ENCODE peak calls at places on chromosomes 5 and 9, in six cellular contexts. One of them, this sample, is unnamed.

GRCh38 chr9:72396247-72397091 is 31.5 kb upstream of the ZFAND5 start:
- DNase-seq in brain microvascular endothelial cell: no peak
- DNase-seq in stomach: no peak
- DNase-seq in OCI-LY7: no peak
- DNase-seq in GM23338: no peak
- DNase-seq in upper lobe of right lung: no peak
- DNase-seq in this sample: no peak

GRCh38 chr9:96725576-96725975 is 52.3 kb downstream of the ZNF510 start:
- DNase-seq in stomach: no peak
- DNase-seq in brain microvascular endothelial cell: no peak
- DNase-seq in GM23338: no peak
- DNase-seq in upper lobe of right lung: no peak
- DNase-seq in OCI-LY7: no peak
- DNase-seq in this sample: no peak

GRCh38 chr9:130997925-130998595 is 10.9 kb upstream of the LAMC3 start:
- DNase-seq in upper lobe of right lung: peak; percentile 76
- DNase-seq in OCI-LY7: peak; percentile 44
- DNase-seq in brain microvascular endothelial cell: peak; percentile 54
- DNase-seq in GM23338: peak; percentile 95
- DNase-seq in stomach: peak; percentile 48
- DNase-seq in this sample: peak; percentile 33

GRCh38 chr5:167671176-167671575 is 620.3 kb upstream of the WWC1 start:
- DNase-seq in brain microvascular endothelial cell: no peak
- DNase-seq in stomach: no peak
- DNase-seq in GM23338: no peak
- DNase-seq in upper lobe of right lung: no peak
- DNase-seq in OCI-LY7: no peak
- DNase-seq in this sample: no peak

GRCh38 chr5:153753645-153754432 is 263.4 kb downstream of the GRIA1 start:
- DNase-seq in brain microvascular endothelial cell: no peak
- DNase-seq in OCI-LY7: no peak
- DNase-seq in GM23338: peak; percentile 1
- DNase-seq in stomach: no peak
- DNase-seq in upper lobe of right lung: no peak
- DNase-seq in this sample: no peak

GRCh38 chr5:154966081-154966841 is 25.4 kb downstream of the MRPL22 start:
- DNase-seq in OCI-LY7: no peak
- DNase-seq in upper lobe of right lung: no peak
- DNase-seq in stomach: no peak
- DNase-seq in GM23338: no peak
- DNase-seq in brain microvascular endothelial cell: no peak
- DNase-seq in this sample: no peak

GRCh38 chr5:153565822-153566221 is 75.4 kb downstream of the GRIA1 start:
- DNase-seq in brain microvascular endothelial cell: peak; percentile 52
- DNase-seq in stomach: no peak
- DNase-seq in upper lobe of right lung: no peak
- DNase-seq in OCI-LY7: no peak
- DNase-seq in GM23338: no peak
- DNase-seq in this sample: no peak

GRCh38 chr5:58582004-58582403 is 871 bp upstream of the RAB3C start:
- DNase-seq in OCI-LY7: no peak
- DNase-seq in GM23338: peak; percentile 62
- DNase-seq in upper lobe of right lung: peak; percentile 63
- DNase-seq in stomach: no peak
- DNase-seq in brain microvascular endothelial cell: no peak
- DNase-seq in this sample: peak; percentile 70

GRCh38 chr5:171422495-171422894 is 3.0 kb downstream of the FGF18 start:
- DNase-seq in OCI-LY7: no peak
- DNase-seq in GM23338: no peak
- DNase-seq in brain microvascular endothelial cell: no peak
- DNase-seq in stomach: peak; percentile 14
- DNase-seq in upper lobe of right lung: no peak
- DNase-seq in this sample: no peak

GRCh38 chr5:68431181-68431580 is 215.6 kb downstream of the PIK3R1 start:
- DNase-seq in upper lobe of right lung: no peak
- DNase-seq in stomach: no peak
- DNase-seq in GM23338: no peak
- DNase-seq in brain microvascular endothelial cell: no peak
- DNase-seq in OCI-LY7: no peak
- DNase-seq in this sample: no peak

GRCh38 chr9:104177003-104177611 is 83.0 kb downstream of the SMC2 start:
- DNase-seq in OCI-LY7: peak; percentile 23
- DNase-seq in upper lobe of right lung: no peak
- DNase-seq in stomach: no peak
- DNase-seq in brain microvascular endothelial cell: no peak
- DNase-seq in GM23338: peak; percentile 53
- DNase-seq in this sample: peak; percentile 32

GRCh38 chr9:20303066-20303465 is 319.2 kb downstream of the MLLT3 start:
- DNase-seq in stomach: no peak
- DNase-seq in OCI-LY7: no peak
- DNase-seq in upper lobe of right lung: no peak
- DNase-seq in brain microvascular endothelial cell: no peak
- DNase-seq in GM23338: peak; percentile 57
- DNase-seq in this sample: no peak

GRCh38 chr5:19270153-19270552 is 717.8 kb downstream of the CDH18 start:
- DNase-seq in OCI-LY7: peak; percentile 99
- DNase-seq in stomach: no peak
- DNase-seq in upper lobe of right lung: no peak
- DNase-seq in GM23338: peak; percentile 15
- DNase-seq in brain microvascular endothelial cell: no peak
- DNase-seq in this sample: peak; percentile 5

GRCh38 chr5:58410441-58410840 is 49.4 kb downstream of the PLK2 start:
- DNase-seq in stomach: no peak
- DNase-seq in brain microvascular endothelial cell: peak; percentile 74
- DNase-seq in upper lobe of right lung: no peak
- DNase-seq in OCI-LY7: no peak
- DNase-seq in GM23338: peak; percentile 14
- DNase-seq in this sample: no peak

GRCh38 chr5:42992035-42992570 is 48.0 kb downstream of the ANXA2R start:
- DNase-seq in brain microvascular endothelial cell: peak; percentile 86
- DNase-seq in OCI-LY7: no peak
- DNase-seq in stomach: peak; percentile 68
- DNase-seq in upper lobe of right lung: peak; percentile 91
- DNase-seq in GM23338: peak; percentile 82
- DNase-seq in this sample: peak; percentile 46

GRCh38 chr5:42991477-42992034 is 48.6 kb downstream of the ANXA2R start:
- DNase-seq in stomach: no peak
- DNase-seq in OCI-LY7: no peak
- DNase-seq in brain microvascular endothelial cell: no peak
- DNase-seq in GM23338: peak; percentile 47
- DNase-seq in upper lobe of right lung: no peak
- DNase-seq in this sample: no peak

GRCh38 chr5:42994285-42995151 is 45.6 kb downstream of the ANXA2R start:
- DNase-seq in upper lobe of right lung: peak; percentile 87
- DNase-seq in GM23338: peak; percentile 96
- DNase-seq in stomach: peak; percentile 78
- DNase-seq in OCI-LY7: peak; percentile 92
- DNase-seq in brain microvascular endothelial cell: peak; percentile 92
- DNase-seq in this sample: peak; percentile 80

GRCh38 chr5:42993516-42994284 is 46.4 kb downstream of the ANXA2R start:
- DNase-seq in brain microvascular endothelial cell: peak; percentile 69
- DNase-seq in GM23338: no peak
- DNase-seq in stomach: no peak
- DNase-seq in OCI-LY7: peak; percentile 46
- DNase-seq in upper lobe of right lung: no peak
- DNase-seq in this sample: no peak

DNA sequence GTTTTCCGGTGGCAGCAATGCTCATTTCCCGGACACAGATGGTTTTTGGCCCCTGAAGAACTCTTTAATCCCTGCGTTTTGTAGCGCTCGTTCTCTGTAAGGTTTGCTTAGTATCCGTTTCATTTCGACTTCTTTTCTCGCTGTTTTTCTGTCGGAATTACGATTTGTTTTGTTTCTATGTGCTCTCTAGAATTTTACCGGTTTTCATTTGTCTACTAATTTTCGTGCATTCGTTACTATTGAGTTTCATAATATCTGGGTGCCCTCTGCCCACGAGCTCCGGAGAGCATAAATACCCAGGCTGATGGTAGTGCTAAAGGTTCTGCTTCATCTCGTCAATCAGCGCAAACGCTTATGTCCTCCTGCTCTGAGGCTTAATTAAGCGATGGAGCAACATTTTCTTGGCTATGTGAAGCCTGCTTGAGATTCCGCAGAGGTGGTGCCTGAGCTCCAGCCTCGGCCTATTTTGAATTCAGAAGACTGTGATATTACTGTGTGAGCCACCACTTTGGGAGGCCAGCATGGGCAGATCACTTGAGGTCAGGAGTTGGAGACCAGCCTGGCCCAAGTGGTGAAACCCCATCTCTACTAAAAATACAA is 44.9 kb downstream of the ANXA2R start:
- DNase-seq in GM23338: no peak
- DNase-seq in upper lobe of right lung: no peak
- DNase-seq in brain microvascular endothelial cell: no peak
- DNase-seq in stomach: no peak
- DNase-seq in OCI-LY7: no peak
- DNase-seq in this sample: no peak
- H3K27ac ChIP-seq in GM23338: no peak overlapping the region
- H3K27ac ChIP-seq in upper lobe of right lung: peak overlapping the region; percentile 98
- H3K27ac ChIP-seq in brain microvascular endothelial cell: peak overlapping the region; percentile 91
- H3K27ac ChIP-seq in stomach: no peak overlapping the region
- H3K27ac ChIP-seq in OCI-LY7: no peak overlapping the region
- H3K27ac ChIP-seq in this sample: no peak overlapping the region

GRCh38 chr5:151075698-151076331 is 5.0 kb downstream of the TNIP1 start:
- DNase-seq in brain microvascular endothelial cell: peak; percentile 49
- DNase-seq in OCI-LY7: no peak
- DNase-seq in upper lobe of right lung: peak; percentile 85
- DNase-seq in stomach: peak; percentile 73
- DNase-seq in GM23338: no peak
- DNase-seq in this sample: peak; percentile 88

GRCh38 chr5:151072234-151073025 is 8.4 kb downstream of the TNIP1 start:
- DNase-seq in OCI-LY7: no peak
- DNase-seq in GM23338: no peak
- DNase-seq in stomach: no peak
- DNase-seq in brain microvascular endothelial cell: peak; percentile 71
- DNase-seq in upper lobe of right lung: peak; percentile 59
- DNase-seq in this sample: no peak

GRCh38 chr5:151071021-151071420 is 9.8 kb downstream of the TNIP1 start:
- DNase-seq in OCI-LY7: no peak
- DNase-seq in brain microvascular endothelial cell: no peak
- DNase-seq in upper lobe of right lung: no peak
- DNase-seq in stomach: no peak
- DNase-seq in GM23338: no peak
- DNase-seq in this sample: no peak

GRCh38 chr5:151074557-151074956 is 6.3 kb downstream of the TNIP1 start:
- DNase-seq in brain microvascular endothelial cell: no peak
- DNase-seq in OCI-LY7: no peak
- DNase-seq in upper lobe of right lung: peak; percentile 23
- DNase-seq in GM23338: no peak
- DNase-seq in stomach: no peak
- DNase-seq in this sample: no peak

DNA sequence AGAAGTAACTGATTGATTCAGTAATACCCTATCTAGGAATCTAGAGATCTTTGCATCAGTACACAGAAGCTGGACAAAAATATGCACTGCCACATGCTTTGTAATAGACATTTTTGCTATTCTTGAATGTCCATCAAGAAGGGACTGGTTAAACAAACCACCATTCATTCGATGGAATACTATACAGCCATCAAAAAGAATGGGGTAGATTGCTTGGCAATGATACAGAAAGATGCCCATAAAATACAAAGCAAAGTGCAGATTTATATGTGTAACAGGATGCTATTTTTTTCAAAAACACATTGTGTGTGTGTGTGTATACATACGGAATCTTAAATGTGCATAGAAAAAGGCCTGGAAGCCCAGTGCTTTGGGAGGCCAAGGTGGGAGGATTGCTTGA is 7.6 kb downstream of the TNIP1 start:
- DNase-seq in OCI-LY7: no peak
- DNase-seq in brain microvascular endothelial cell: no peak
- DNase-seq in GM23338: no peak
- DNase-seq in upper lobe of right lung: no peak
- DNase-seq in stomach: no peak
- DNase-seq in this sample: no peak
- H3K27ac ChIP-seq in OCI-LY7: no peak overlapping the region
- H3K27ac ChIP-seq in brain microvascular endothelial cell: peak overlapping the region; percentile 57
- H3K27ac ChIP-seq in GM23338: no peak overlapping the region
- H3K27ac ChIP-seq in upper lobe of right lung: no peak overlapping the region
- H3K27ac ChIP-seq in stomach: no peak overlapping the region
- H3K27ac ChIP-seq in this sample: no peak overlapping the region

GRCh38 chr9:126959326-126959725 is 44.7 kb downstream of the RALGPS1 start:
- DNase-seq in stomach: no peak
- DNase-seq in OCI-LY7: no peak
- DNase-seq in brain microvascular endothelial cell: no peak
- DNase-seq in upper lobe of right lung: no peak
- DNase-seq in GM23338: no peak
- DNase-seq in this sample: no peak

GRCh38 chr9:126955806-126956205 is 41.2 kb downstream of the RALGPS1 start:
- DNase-seq in GM23338: no peak
- DNase-seq in upper lobe of right lung: no peak
- DNase-seq in brain microvascular endothelial cell: no peak
- DNase-seq in OCI-LY7: no peak
- DNase-seq in stomach: no peak
- DNase-seq in this sample: no peak

GRCh38 chr9:126959917-126960316 is 45.3 kb downstream of the RALGPS1 start:
- DNase-seq in brain microvascular endothelial cell: no peak
- DNase-seq in upper lobe of right lung: no peak
- DNase-seq in OCI-LY7: no peak
- DNase-seq in GM23338: no peak
- DNase-seq in stomach: no peak
- DNase-seq in this sample: no peak

GRCh38 chr9:126957687-126958053 is 43.1 kb downstream of the RALGPS1 start:
- DNase-seq in brain microvascular endothelial cell: peak; percentile 19
- DNase-seq in upper lobe of right lung: no peak
- DNase-seq in stomach: no peak
- DNase-seq in OCI-LY7: no peak
- DNase-seq in GM23338: no peak
- DNase-seq in this sample: no peak

DNA sequence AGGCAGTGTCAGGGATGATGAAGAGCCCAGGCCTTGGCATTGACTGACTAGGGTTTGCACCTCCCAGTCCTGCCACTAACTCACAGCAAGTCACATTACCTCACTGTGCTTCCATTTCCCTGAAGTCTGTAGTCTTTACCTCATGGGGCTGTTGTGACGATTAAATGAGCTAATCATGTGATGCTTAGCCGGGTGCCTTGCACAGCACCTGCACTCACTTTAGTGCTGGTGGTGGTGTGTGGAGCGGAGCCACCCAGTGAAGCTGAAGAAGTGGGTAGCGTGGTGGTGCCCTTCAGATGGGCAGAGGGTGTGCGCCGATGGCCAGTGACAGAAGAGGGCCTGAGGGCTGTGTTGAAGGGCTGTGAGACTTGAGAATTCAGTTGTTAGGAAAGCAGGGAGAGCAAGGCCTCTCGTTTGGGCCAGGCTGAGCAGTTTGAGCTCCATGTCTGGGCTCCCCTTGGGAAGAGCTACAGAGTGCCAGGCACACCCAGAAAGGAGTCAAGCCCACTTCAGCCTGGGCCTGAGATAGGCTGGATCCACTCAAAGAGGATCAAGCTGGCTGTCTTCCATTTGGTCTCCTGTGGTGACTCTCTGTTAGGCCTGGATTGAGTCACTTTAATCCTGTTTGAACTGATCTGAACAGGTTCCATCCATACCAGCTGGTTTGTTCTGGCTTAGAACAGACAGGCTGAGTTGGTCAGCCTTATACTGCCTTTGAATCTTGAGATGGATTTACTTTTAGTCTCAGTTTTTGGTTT is 42.5 kb downstream of the RALGPS1 start:
- DNase-seq in OCI-LY7: no peak
- DNase-seq in stomach: no peak
- DNase-seq in GM23338: peak; percentile 30
- DNase-seq in brain microvascular endothelial cell: peak; percentile 33
- DNase-seq in upper lobe of right lung: no peak
- DNase-seq in this sample: no peak
- H3K27ac ChIP-seq in OCI-LY7: no peak overlapping the region
- H3K27ac ChIP-seq in stomach: no peak overlapping the region
- H3K27ac ChIP-seq in GM23338: peak overlapping the region; percentile 4
- H3K27ac ChIP-seq in brain microvascular endothelial cell: no peak overlapping the region
- H3K27ac ChIP-seq in upper lobe of right lung: no peak overlapping the region
- H3K27ac ChIP-seq in this sample: no peak overlapping the region

GRCh38 chr9:136757328-136757727 is 715 bp downstream of the LCN8 start:
- DNase-seq in OCI-LY7: no peak
- DNase-seq in GM23338: no peak
- DNase-seq in brain microvascular endothelial cell: no peak
- DNase-seq in stomach: no peak
- DNase-seq in upper lobe of right lung: no peak
- DNase-seq in this sample: no peak
- H3K27ac ChIP-seq in OCI-LY7: no peak overlapping the region
- H3K27ac ChIP-seq in GM23338: no peak overlapping the region
- H3K27ac ChIP-seq in brain microvascular endothelial cell: no peak overlapping the region
- H3K27ac ChIP-seq in stomach: no peak overlapping the region
- H3K27ac ChIP-seq in upper lobe of right lung: no peak overlapping the region
- H3K27ac ChIP-seq in this sample: no peak overlapping the region

This sample was measured in body of pancreas.